ENCODE peak calls at places on chromosome 12, in six cellular contexts. One of them, this sample, is unnamed.

GRCh38 chr12:51752490-51752889 is 96.0 kb downstream of the FIGNL2 start:
- DNase-seq in ovary: no peak
- DNase-seq in Calu3: peak; percentile 3
- DNase-seq in IMR-90: peak; percentile 94
- DNase-seq in GM06990: no peak
- DNase-seq in fibroblast of pulmonary artery: peak; percentile 85
- DNase-seq in this sample: no peak

GRCh38 chr12:168763-169525 is 45.0 kb downstream of the SLC6A12 start:
- DNase-seq in fibroblast of pulmonary artery: peak; percentile 22
- DNase-seq in GM06990: no peak
- DNase-seq in IMR-90: peak; percentile 37
- DNase-seq in ovary: no peak
- DNase-seq in Calu3: no peak
- DNase-seq in this sample: no peak

GRCh38 chr12:117970334-117970733 is 1.5 kb upstream of the KSR2 start:
- DNase-seq in GM06990: no peak
- DNase-seq in IMR-90: no peak
- DNase-seq in fibroblast of pulmonary artery: no peak
- DNase-seq in Calu3: no peak
- DNase-seq in ovary: no peak
- DNase-seq in this sample: no peak

GRCh38 chr12:89348894-89349669 is 3.2 kb downstream of the DUSP6 start:
- DNase-seq in GM06990: no peak
- DNase-seq in fibroblast of pulmonary artery: peak; percentile 47
- DNase-seq in ovary: no peak
- DNase-seq in IMR-90: no peak
- DNase-seq in Calu3: no peak
- DNase-seq in this sample: no peak

GRCh38 chr12:25376392-25376791 is 125.7 kb upstream of the KRAS start:
- DNase-seq in IMR-90: no peak
- DNase-seq in Calu3: no peak
- DNase-seq in fibroblast of pulmonary artery: no peak
- DNase-seq in GM06990: no peak
- DNase-seq in ovary: no peak
- DNase-seq in this sample: no peak

GRCh38 chr12:57619434-57620244 is 8.4 kb downstream of the ARHGEF25 start:
- DNase-seq in fibroblast of pulmonary artery: no peak
- DNase-seq in GM06990: no peak
- DNase-seq in ovary: no peak
- DNase-seq in Calu3: peak; percentile 52
- DNase-seq in IMR-90: no peak
- DNase-seq in this sample: peak; percentile 19

GRCh38 chr12:57090924-57091632 is 2.2 kb downstream of the NAB2 start:
- DNase-seq in fibroblast of pulmonary artery: no peak
- DNase-seq in ovary: no peak
- DNase-seq in GM06990: no peak
- DNase-seq in Calu3: no peak
- DNase-seq in IMR-90: no peak
- DNase-seq in this sample: no peak

GRCh38 chr12:6899837-6900519 is 4.6 kb upstream of the LRRC23 start:
- DNase-seq in ovary: no peak
- DNase-seq in fibroblast of pulmonary artery: peak; percentile 70
- DNase-seq in IMR-90: peak; percentile 38
- DNase-seq in GM06990: no peak
- DNase-seq in Calu3: no peak
- DNase-seq in this sample: no peak

GRCh38 chr12:131101703-131102492 is 148.2 kb downstream of the ADGRD1 start:
- DNase-seq in Calu3: no peak
- DNase-seq in fibroblast of pulmonary artery: no peak
- DNase-seq in IMR-90: no peak
- DNase-seq in ovary: no peak
- DNase-seq in GM06990: peak; percentile 59
- DNase-seq in this sample: no peak

GRCh38 chr12:49200882-49201594 is 12.2 kb upstream of the TUBA1A start:
- DNase-seq in Calu3: no peak
- DNase-seq in IMR-90: peak; percentile 89
- DNase-seq in GM06990: peak; percentile 30
- DNase-seq in ovary: no peak
- DNase-seq in fibroblast of pulmonary artery: peak; percentile 94
- DNase-seq in this sample: no peak

GRCh38 chr12:66823857-66824570 is 145.1 kb upstream of the GRIP1 start:
- DNase-seq in GM06990: no peak
- DNase-seq in IMR-90: no peak
- DNase-seq in ovary: no peak
- DNase-seq in fibroblast of pulmonary artery: no peak
- DNase-seq in Calu3: peak; percentile 42
- DNase-seq in this sample: no peak

GRCh38 chr12:71594214-71594948 is 69.3 kb downstream of the ZFC3H1 start:
- DNase-seq in GM06990: no peak
- DNase-seq in Calu3: peak; percentile 66
- DNase-seq in fibroblast of pulmonary artery: peak; percentile 68
- DNase-seq in ovary: peak; percentile 19
- DNase-seq in IMR-90: no peak
- DNase-seq in this sample: no peak

GRCh38 chr12:111363578-111363977 is 5.3 kb downstream of the PHETA1 start:
- DNase-seq in Calu3: no peak
- DNase-seq in GM06990: no peak
- DNase-seq in fibroblast of pulmonary artery: peak; percentile 75
- DNase-seq in ovary: no peak
- DNase-seq in IMR-90: peak; percentile 48
- DNase-seq in this sample: no peak

GRCh38 chr12:122862110-122862634 is 26.9 kb downstream of the HIP1R start:
- DNase-seq in fibroblast of pulmonary artery: no peak
- DNase-seq in GM06990: no peak
- DNase-seq in Calu3: no peak
- DNase-seq in ovary: peak; percentile 25
- DNase-seq in IMR-90: no peak
- DNase-seq in this sample: no peak

GRCh38 chr12:120725151-120725658 is 421 bp upstream of the ACADS start:
- DNase-seq in ovary: no peak
- DNase-seq in fibroblast of pulmonary artery: no peak
- DNase-seq in IMR-90: no peak
- DNase-seq in GM06990: no peak
- DNase-seq in Calu3: no peak
- DNase-seq in this sample: no peak

GRCh38 chr12:34297790-34298164 is 275.5 kb downstream of the ALG10 start:
- DNase-seq in Calu3: no peak
- DNase-seq in GM06990: no peak
- DNase-seq in ovary: no peak
- DNase-seq in IMR-90: no peak
- DNase-seq in fibroblast of pulmonary artery: no peak
- DNase-seq in this sample: no peak

DNA sequence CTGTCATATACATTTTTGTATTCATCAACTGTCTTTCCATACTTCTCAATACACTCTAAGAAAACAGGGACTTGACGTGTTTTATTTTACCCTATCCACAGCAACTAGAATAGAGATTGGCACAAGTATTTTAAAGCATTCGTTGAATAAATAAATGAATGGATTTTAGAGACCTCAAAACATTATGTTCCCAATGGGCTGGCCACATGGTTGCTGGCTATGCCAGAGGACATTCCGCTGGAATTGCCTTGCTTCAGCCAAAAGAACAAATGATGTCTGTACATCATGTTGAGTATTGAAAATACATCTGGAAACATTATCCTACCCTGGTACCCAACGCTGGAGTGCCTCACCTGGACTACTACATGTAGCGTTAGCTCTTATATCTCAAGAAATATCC is 132.8 kb upstream of the RAP1B start:
- DNase-seq in Calu3: no peak
- DNase-seq in ovary: no peak
- DNase-seq in IMR-90: no peak
- DNase-seq in GM06990: no peak
- DNase-seq in fibroblast of pulmonary artery: no peak
- DNase-seq in this sample: no peak
- TF ChIP-seq CTCF in Calu3: no peak
- TF ChIP-seq CTCF in ovary: no peak
- TF ChIP-seq CTCF in IMR-90: no peak
- TF ChIP-seq CTCF in GM06990: no peak
- TF ChIP-seq CTCF in fibroblast of pulmonary artery: no peak
- TF ChIP-seq CTCF in this sample: no peak

GRCh38 chr12:107318804-107319535 is 225.6 kb upstream of the CRY1 start:
- DNase-seq in ovary: no peak
- DNase-seq in fibroblast of pulmonary artery: peak; percentile 49
- DNase-seq in GM06990: peak; percentile 18
- DNase-seq in IMR-90: peak; percentile 51
- DNase-seq in Calu3: peak; percentile 34
- DNase-seq in this sample: no peak

GRCh38 chr12:107318554-107318803 is 225.1 kb upstream of the CRY1 start:
- DNase-seq in ovary: no peak
- DNase-seq in Calu3: no peak
- DNase-seq in GM06990: no peak
- DNase-seq in fibroblast of pulmonary artery: no peak
- DNase-seq in IMR-90: no peak
- DNase-seq in this sample: no peak

GRCh38 chr12:107319536-107320030 is 226.2 kb upstream of the CRY1 start:
- DNase-seq in Calu3: no peak
- DNase-seq in ovary: no peak
- DNase-seq in IMR-90: no peak
- DNase-seq in fibroblast of pulmonary artery: no peak
- DNase-seq in GM06990: no peak
- DNase-seq in this sample: no peak

GRCh38 chr12:107320031-107320928 is 226.9 kb upstream of the CRY1 start:
- DNase-seq in IMR-90: peak; percentile 61
- DNase-seq in Calu3: peak; percentile 43
- DNase-seq in fibroblast of pulmonary artery: peak; percentile 45
- DNase-seq in ovary: no peak
- DNase-seq in GM06990: peak; percentile 25
- DNase-seq in this sample: no peak

DNA sequence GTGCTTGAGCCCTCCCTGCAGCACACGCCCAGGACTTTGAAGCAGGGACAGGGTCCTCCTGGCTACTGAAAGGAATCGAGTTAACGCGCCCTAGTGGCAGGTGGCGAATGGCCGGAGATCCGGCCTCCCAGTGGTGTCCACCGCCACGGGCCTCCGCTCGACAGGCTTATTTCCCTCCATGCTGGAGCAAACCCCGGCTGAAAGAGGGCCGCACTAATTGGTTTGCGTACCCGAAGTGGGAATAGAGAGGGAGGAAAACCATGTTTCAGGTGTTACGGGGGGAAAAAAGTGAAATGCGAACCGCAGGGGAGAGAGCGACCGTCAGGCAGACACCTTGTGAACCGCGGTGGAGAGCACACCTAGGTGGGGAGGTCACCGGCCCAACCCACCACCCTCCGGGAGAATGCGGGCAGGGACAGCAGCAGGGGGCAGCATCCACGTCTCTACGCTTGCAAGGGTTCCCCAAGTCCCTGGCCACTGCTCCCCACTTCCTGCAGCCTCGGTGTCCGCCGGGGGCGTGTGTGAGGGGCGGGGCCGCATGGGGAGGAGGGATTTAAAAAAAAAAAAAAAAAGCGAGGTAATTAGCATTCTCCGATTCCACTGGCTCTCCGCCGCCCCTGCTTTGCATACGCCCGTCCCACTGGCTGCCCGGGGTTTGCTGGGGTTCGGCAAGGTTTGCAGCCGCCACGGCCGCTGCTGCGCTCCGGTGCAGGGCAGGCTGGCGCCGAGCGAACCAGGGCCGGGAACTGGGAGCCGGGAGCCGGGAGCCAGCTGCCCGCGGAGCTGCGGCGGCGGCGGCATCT is 224.6 kb upstream of the CRY1 start:
- DNase-seq in IMR-90: peak; percentile 88
- DNase-seq in ovary: no peak
- DNase-seq in Calu3: peak; percentile 92
- DNase-seq in GM06990: peak; percentile 49
- DNase-seq in fibroblast of pulmonary artery: peak; percentile 86
- DNase-seq in this sample: peak; percentile 21
- TF ChIP-seq CTCF in IMR-90: no peak
- TF ChIP-seq CTCF in ovary: no peak
- TF ChIP-seq CTCF in Calu3: peak; percentile 63
- TF ChIP-seq CTCF in GM06990: no peak
- TF ChIP-seq CTCF in fibroblast of pulmonary artery: no peak
- TF ChIP-seq CTCF in this sample: no peak

GRCh38 chr12:13798162-13798561 is 183.2 kb downstream of the GRIN2B start:
- DNase-seq in fibroblast of pulmonary artery: no peak
- DNase-seq in ovary: no peak
- DNase-seq in IMR-90: no peak
- DNase-seq in GM06990: no peak
- DNase-seq in Calu3: no peak
- DNase-seq in this sample: no peak
- TF ChIP-seq CTCF in fibroblast of pulmonary artery: no peak
- TF ChIP-seq CTCF in ovary: no peak
- TF ChIP-seq CTCF in IMR-90: no peak
- TF ChIP-seq CTCF in GM06990: no peak
- TF ChIP-seq CTCF in Calu3: no peak
- TF ChIP-seq CTCF in this sample: no peak

GRCh38 chr12:124566181-124567034 is 1.0 kb downstream of the NCOR2 start:
- DNase-seq in IMR-90: peak; percentile 66
- DNase-seq in ovary: peak; percentile 88
- DNase-seq in GM06990: peak; percentile 73
- DNase-seq in Calu3: peak; percentile 91
- DNase-seq in fibroblast of pulmonary artery: peak; percentile 77
- DNase-seq in this sample: peak; percentile 60
- TF ChIP-seq CTCF in IMR-90: peak; percentile 1
- TF ChIP-seq CTCF in ovary: no peak
- TF ChIP-seq CTCF in GM06990: peak; percentile 24
- TF ChIP-seq CTCF in Calu3: peak; percentile 16
- TF ChIP-seq CTCF in fibroblast of pulmonary artery: no peak
- TF ChIP-seq CTCF in this sample: no peak

DNA sequence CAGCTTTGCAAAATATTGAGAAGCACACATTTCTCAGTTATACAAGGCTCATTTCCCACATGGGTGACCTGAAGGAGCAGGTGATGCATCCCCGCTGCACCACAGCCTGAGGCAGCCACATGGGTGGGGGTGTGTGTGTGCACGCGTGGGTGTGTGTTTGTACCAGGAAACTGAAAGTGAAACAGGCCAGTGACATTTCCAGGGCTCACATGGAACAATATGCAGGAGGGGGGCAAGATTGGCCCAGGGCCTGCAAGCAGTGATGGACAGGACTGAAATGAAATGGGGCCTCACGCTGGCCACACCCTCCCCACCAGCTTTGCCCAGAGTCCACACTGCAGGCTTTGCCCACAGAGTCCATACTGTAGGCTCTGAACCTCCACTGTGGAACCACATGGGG is 154.2 kb upstream of the PARP11 start:
- DNase-seq in IMR-90: peak; percentile 7
- DNase-seq in GM06990: no peak
- DNase-seq in Calu3: no peak
- DNase-seq in ovary: no peak
- DNase-seq in fibroblast of pulmonary artery: no peak
- DNase-seq in this sample: no peak
- TF ChIP-seq CTCF in IMR-90: no peak
- TF ChIP-seq CTCF in GM06990: no peak
- TF ChIP-seq CTCF in Calu3: no peak
- TF ChIP-seq CTCF in ovary: no peak
- TF ChIP-seq CTCF in fibroblast of pulmonary artery: no peak
- TF ChIP-seq CTCF in this sample: no peak

This sample was measured in activated B cell treated with CpG ODN at 0.5 μM for 24 hours.